ENCODE peak calls at places on chromosome 16, in six cellular contexts. N, Q, L, C, V and A are unnamed samples.

GRCh38 chr16:1929105-1929504 is 10.9 kb upstream of the HS3ST6 start:
- DNase-seq in N (peak), Q (no peak), L (no peak), V (peak), C (no peak), A (no peak)

GRCh38 chr16:24539295-24539849 is at the start of gene RBBP6:
- DNase-seq in V (peak), L (peak), C (peak), Q (peak), N (peak), A (peak)

GRCh38 chr16:28166394-28167208 is 45.2 kb downstream of the XPO6 start:
- DNase-seq in Q (no peak), L (no peak), C (no peak), N (no peak), V (no peak), A (no peak)

GRCh38 chr16:48879173-48879926 is 269.4 kb upstream of the N4BP1 start:
- DNase-seq in N (no peak), V (no peak), Q (no peak), C (no peak), L (no peak), A (no peak)

GRCh38 chr16:69917311-69917710 is 33.8 kb upstream of the CLEC18A start:
- DNase-seq in L (no peak), N (no peak), V (no peak), Q (no peak), C (no peak), A (no peak)

GRCh38 chr16:66306366-66307150 is 59.9 kb upstream of the CDH5 start:
- DNase-seq in L (no peak), Q (no peak), N (no peak), V (no peak), C (no peak), A (no peak)

GRCh38 chr16:83952587-83952939 is 477 bp upstream of the OSGIN1 start:
- DNase-seq in N (peak), V (no peak), L (no peak), C (no peak), Q (no peak), A (peak)

GRCh38 chr16:83915081-83915480 is 16.2 kb downstream of the MLYCD start:
- DNase-seq in Q (no peak), L (no peak), C (no peak), V (no peak), N (no peak), A (no peak)

GRCh38 chr16:23317266-23317661 is 15.2 kb downstream of the SCNN1B start:
- DNase-seq in Q (no peak), L (peak), C (no peak), V (peak), N (no peak), A (peak)

GRCh38 chr16:83952940-83953795 is at the start of gene OSGIN1:
- DNase-seq in N (peak), V (peak), Q (no peak), L (peak), C (peak), A (peak)

GRCh38 chr16:57383276-57384247 is 11.3 kb downstream of the CX3CL1 start:
- DNase-seq in Q (no peak), N (no peak), V (no peak), C (no peak), L (no peak), A (peak)

GRCh38 chr16:54424043-54424451 is 137.5 kb upstream of the IRX3 start:
- DNase-seq in N (no peak), L (no peak), C (no peak), V (no peak), Q (no peak), A (no peak)

GRCh38 chr16:87569601-87570559 is 32.4 kb upstream of the JPH3 start:
- DNase-seq in L (no peak), V (no peak), C (no peak), Q (no peak), N (no peak), A (no peak)

GRCh38 chr16:49608801-49609200 is 235.2 kb downstream of the C16orf78 start:
- DNase-seq in V (peak), Q (no peak), L (no peak), C (no peak), N (no peak), A (no peak)

GRCh38 chr16:48958681-48959080 is 323.0 kb downstream of the CBLN1 start:
- DNase-seq in N (no peak), L (no peak), V (no peak), Q (no peak), C (no peak), A (no peak)

GRCh38 chr16:27436921-27437650 is 35.1 kb downstream of the IL21R start:
- DNase-seq in N (no peak), L (no peak), V (no peak), Q (peak), C (no peak), A (no peak)

GRCh38 chr16:89906141-89907025 is 12.3 kb upstream of the MC1R start:
- DNase-seq in C (no peak), V (no peak), L (no peak), Q (peak), N (no peak), A (no peak)

GRCh38 chr16:74862743-74863244 is 88.2 kb upstream of the FA2H start:
- DNase-seq in L (no peak), N (no peak), Q (no peak), C (peak), V (peak), A (peak)

GRCh38 chr16:75052481-75053211 is 53.8 kb downstream of the ZNRF1 start:
- DNase-seq in N (no peak), Q (no peak), V (peak), L (no peak), C (no peak), A (no peak)

GRCh38 chr16:6643083-6643686 is 689.5 kb upstream of the RBFOX1 start:
- DNase-seq in V (peak), L (no peak), Q (peak), N (peak), C (peak), A (peak)

GRCh38 chr16:4532238-4532637 is 6.3 kb downstream of the CDIP1 start:
- DNase-seq in Q (no peak), C (no peak), L (no peak), V (no peak), N (no peak), A (no peak)

GRCh38 chr16:77998350-77999023 is 23.9 kb upstream of the CLEC3A start:
- DNase-seq in V (no peak), L (no peak), C (no peak), Q (no peak), N (no peak), A (no peak)

GRCh38 chr16:49810769-49811315 is 45.1 kb downstream of the ZNF423 start:
- DNase-seq in L (no peak), C (peak), N (no peak), V (no peak), Q (peak), A (no peak)

GRCh38 chr16:65965632-65966031 is 400.9 kb upstream of the CDH5 start:
- DNase-seq in L (no peak), V (peak), N (no peak), C (no peak), Q (no peak), A (no peak)

DNA sequence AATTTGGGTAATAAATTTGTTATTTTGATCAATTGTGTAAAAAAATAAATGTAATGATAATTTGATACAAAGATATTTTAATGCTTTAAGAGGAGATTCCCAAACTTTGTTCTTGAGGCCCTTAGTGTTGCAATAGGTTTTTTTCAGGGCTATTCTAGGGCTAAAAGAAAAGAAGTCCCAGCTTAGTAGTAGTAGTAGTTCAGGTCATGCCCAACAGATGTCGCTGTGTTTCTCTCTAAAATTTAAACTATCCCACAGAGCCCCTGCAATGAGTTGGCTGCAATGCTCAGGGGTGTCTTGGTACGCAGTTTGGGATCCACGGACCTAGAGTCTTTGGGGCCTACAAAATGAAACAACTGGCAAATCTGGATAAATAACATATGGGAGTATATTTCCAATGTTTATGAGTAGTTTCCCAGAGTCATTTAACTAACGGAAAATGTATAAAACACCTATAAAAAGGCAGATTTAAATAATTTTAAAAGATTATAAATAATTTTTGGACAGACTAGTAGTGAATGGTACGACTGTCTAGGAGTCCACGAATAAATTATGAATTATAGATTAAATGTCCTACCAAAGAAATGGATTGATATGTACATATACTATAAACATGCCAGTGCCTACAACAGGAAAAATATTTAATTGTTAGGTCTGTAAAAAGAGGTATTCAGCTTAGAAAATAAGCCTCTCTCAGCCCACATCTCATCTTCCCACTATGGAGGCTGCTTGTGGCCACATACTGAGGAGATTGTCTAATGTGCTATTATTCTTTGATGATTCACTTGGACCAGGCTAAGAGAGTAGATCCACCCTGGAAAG is 228.5 kb upstream of the PMFBP1 start:
- DNase-seq in V (peak), L (no peak), C (peak), Q (no peak), N (peak), A (peak)
- TF ChIP-seq CTCF in V (peak), L (peak), C (peak), Q (peak), N (peak), A (peak)

GRCh38 chr16:51359141-51359960 is 208.3 kb upstream of the SALL1 start:
- DNase-seq in V (no peak), C (peak), N (no peak), L (no peak), Q (no peak), A (no peak)

GRCh38 chr16:51353055-51353454 is 202.0 kb upstream of the SALL1 start:
- DNase-seq in N (no peak), L (no peak), C (no peak), Q (no peak), V (no peak), A (no peak)

GRCh38 chr16:51357839-51358238 is 206.8 kb upstream of the SALL1 start:
- DNase-seq in N (no peak), Q (no peak), L (no peak), V (no peak), C (no peak), A (no peak)

GRCh38 chr16:51355871-51356270 is 204.8 kb upstream of the SALL1 start:
- DNase-seq in C (no peak), V (no peak), N (no peak), Q (no peak), L (no peak), A (no peak)

GRCh38 chr16:51355195-51355594 is 204.1 kb upstream of the SALL1 start:
- DNase-seq in V (no peak), Q (no peak), L (no peak), C (no peak), N (no peak), A (no peak)
- TF ChIP-seq CTCF in V (no peak), Q (no peak), L (no peak), C (no peak), N (no peak), A (no peak)

DNA sequence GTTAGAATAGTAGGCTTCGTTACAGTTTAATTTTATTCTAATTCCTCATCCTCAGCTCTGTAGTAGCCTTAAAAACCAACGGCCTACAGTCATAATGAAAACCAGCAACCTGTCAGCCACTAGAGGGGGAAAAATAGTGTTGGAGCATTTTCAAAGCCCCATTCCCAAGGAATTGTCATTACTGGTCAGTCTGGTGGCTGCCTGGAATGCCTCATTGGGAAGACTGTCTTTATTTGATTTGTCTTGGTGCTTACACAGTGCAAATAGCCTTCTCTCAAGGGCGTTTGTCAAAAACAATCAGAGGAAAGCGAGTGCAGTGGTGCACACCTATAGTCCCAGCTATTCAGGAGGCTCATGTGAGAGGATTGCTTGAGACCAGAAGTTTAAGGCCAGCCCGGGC is 4.7 kb downstream of the LPCAT2 start:
- DNase-seq in N (no peak), V (no peak), C (no peak), L (no peak), Q (no peak), A (no peak)
- TF ChIP-seq CTCF in N (no peak), V (no peak), C (no peak), L (no peak), Q (no peak), A (no peak)

GRCh38 chr16:30651124-30652004 is 604 bp downstream of the PRR14 start:
- DNase-seq in Q (peak), C (peak), L (peak), V (peak), N (peak), A (peak)
- TF ChIP-seq CTCF in Q (peak), C (peak), L (peak), V (peak), N (peak), A (peak)

GRCh38 chr16:84982434-84982833 is 28.9 kb downstream of the ZDHHC7 start:
- DNase-seq in N (no peak), Q (no peak), L (peak), V (no peak), C (no peak), A (peak)
- TF ChIP-seq CTCF in N (no peak), Q (no peak), L (peak), V (no peak), C (no peak), A (peak)